ENCODE peak calls at places on chromosomes 2 and 18, in nine cellular contexts. One of them, this sample, is unnamed.

GRCh38 chr2:105953942-105954341 is 209.2 kb downstream of the NCK2 start:
- DNase-seq in GM12865: no peak
- DNase-seq in stimulated activated CD8-positive, alpha-beta memory T cell treated with anti-CD3 and anti-CD28 coated beads, Interleukin-4, amount 100 ng/mL, for 4 hours: no peak
- DNase-seq in non-pigmented ciliary epithelial cell: no peak
- DNase-seq in NCI-H524: no peak
- DNase-seq in HL-60: no peak
- DNase-seq in NCI-H226: no peak
- DNase-seq in body of pancreas: no peak
- DNase-seq in RKO: no peak
- DNase-seq in this sample: no peak

GRCh38 chr2:238599549-238600505 is 173.1 kb downstream of the ASB1 start:
- DNase-seq in GM12865: no peak
- DNase-seq in stimulated activated CD8-positive, alpha-beta memory T cell treated with anti-CD3 and anti-CD28 coated beads, Interleukin-4, amount 100 ng/mL, for 4 hours: no peak
- DNase-seq in non-pigmented ciliary epithelial cell: no peak
- DNase-seq in NCI-H524: no peak
- DNase-seq in HL-60: no peak
- DNase-seq in NCI-H226: no peak
- DNase-seq in body of pancreas: no peak
- DNase-seq in RKO: no peak
- DNase-seq in this sample: no peak

GRCh38 chr2:150997702-150998480 is 263.8 kb downstream of the RBM43 start:
- DNase-seq in GM12865: no peak
- DNase-seq in stimulated activated CD8-positive, alpha-beta memory T cell treated with anti-CD3 and anti-CD28 coated beads, Interleukin-4, amount 100 ng/mL, for 4 hours: no peak
- DNase-seq in non-pigmented ciliary epithelial cell: no peak
- DNase-seq in NCI-H524: peak
- DNase-seq in HL-60: no peak
- DNase-seq in NCI-H226: no peak
- DNase-seq in body of pancreas: no peak
- DNase-seq in RKO: no peak
- DNase-seq in this sample: no peak

GRCh38 chr18:48740068-48740440 is 201.2 kb downstream of the CTIF start:
- DNase-seq in GM12865: no peak
- DNase-seq in stimulated activated CD8-positive, alpha-beta memory T cell treated with anti-CD3 and anti-CD28 coated beads, Interleukin-4, amount 100 ng/mL, for 4 hours: no peak
- DNase-seq in non-pigmented ciliary epithelial cell: no peak
- DNase-seq in NCI-H524: no peak
- DNase-seq in HL-60: no peak
- DNase-seq in NCI-H226: no peak
- DNase-seq in body of pancreas: no peak
- DNase-seq in RKO: no peak
- DNase-seq in this sample: no peak

GRCh38 chr2:234963785-234964615 is 12.2 kb downstream of the SH3BP4 start:
- DNase-seq in GM12865: no peak
- DNase-seq in stimulated activated CD8-positive, alpha-beta memory T cell treated with anti-CD3 and anti-CD28 coated beads, Interleukin-4, amount 100 ng/mL, for 4 hours: no peak
- DNase-seq in non-pigmented ciliary epithelial cell: no peak
- DNase-seq in NCI-H524: no peak
- DNase-seq in HL-60: no peak
- DNase-seq in NCI-H226: peak
- DNase-seq in body of pancreas: peak
- DNase-seq in RKO: no peak
- DNase-seq in this sample: no peak

GRCh38 chr2:45935791-45936622 is 284.5 kb downstream of the PRKCE start:
- DNase-seq in GM12865: peak
- DNase-seq in stimulated activated CD8-positive, alpha-beta memory T cell treated with anti-CD3 and anti-CD28 coated beads, Interleukin-4, amount 100 ng/mL, for 4 hours: peak
- DNase-seq in non-pigmented ciliary epithelial cell: peak
- DNase-seq in NCI-H524: peak
- DNase-seq in HL-60: peak
- DNase-seq in NCI-H226: peak
- DNase-seq in body of pancreas: peak
- DNase-seq in RKO: peak
- DNase-seq in this sample: peak

GRCh38 chr2:74919827-74920226 is 38.6 kb upstream of the POLE4 start:
- DNase-seq in GM12865: peak
- DNase-seq in stimulated activated CD8-positive, alpha-beta memory T cell treated with anti-CD3 and anti-CD28 coated beads, Interleukin-4, amount 100 ng/mL, for 4 hours: peak
- DNase-seq in non-pigmented ciliary epithelial cell: peak
- DNase-seq in NCI-H524: peak
- DNase-seq in HL-60: peak
- DNase-seq in NCI-H226: no peak
- DNase-seq in body of pancreas: peak
- DNase-seq in RKO: no peak
- DNase-seq in this sample: no peak

GRCh38 chr2:205681836-205682238 is 464 bp upstream of the NRP2 start:
- DNase-seq in GM12865: peak
- DNase-seq in stimulated activated CD8-positive, alpha-beta memory T cell treated with anti-CD3 and anti-CD28 coated beads, Interleukin-4, amount 100 ng/mL, for 4 hours: no peak
- DNase-seq in non-pigmented ciliary epithelial cell: no peak
- DNase-seq in NCI-H524: peak
- DNase-seq in HL-60: no peak
- DNase-seq in NCI-H226: no peak
- DNase-seq in body of pancreas: no peak
- DNase-seq in RKO: no peak
- DNase-seq in this sample: no peak

GRCh38 chr2:15993666-15994065 is 53.3 kb downstream of the MYCN start:
- DNase-seq in GM12865: no peak
- DNase-seq in stimulated activated CD8-positive, alpha-beta memory T cell treated with anti-CD3 and anti-CD28 coated beads, Interleukin-4, amount 100 ng/mL, for 4 hours: no peak
- DNase-seq in non-pigmented ciliary epithelial cell: no peak
- DNase-seq in NCI-H524: no peak
- DNase-seq in HL-60: no peak
- DNase-seq in NCI-H226: no peak
- DNase-seq in body of pancreas: no peak
- DNase-seq in RKO: no peak
- DNase-seq in this sample: no peak

This sample was measured in AML-193.